ENCODE peak calls at places on chromosome 14, in six cellular contexts. X, H, O, P, F and Z are unnamed samples.

GRCh38 chr14:61696753-61697318 is 1.5 kb downstream of the HIF1A start:
- DNase-seq in X (no peak), H (no peak), O (peak), P (no peak), F (no peak), Z (no peak)

GRCh38 chr14:77848031-77848430 is 48.1 kb downstream of the ADCK1 start:
- DNase-seq in X (no peak), H (no peak), O (no peak), P (no peak), F (no peak), Z (no peak)

GRCh38 chr14:75303415-75303814 is 24.8 kb downstream of the FOS start:
- DNase-seq in X (no peak), H (no peak), O (peak), P (peak), F (peak), Z (no peak)

GRCh38 chr14:66884149-66884548 is 305.1 kb upstream of the GARIN2 start:
- DNase-seq in X (no peak), H (no peak), O (no peak), P (no peak), F (no peak), Z (no peak)

GRCh38 chr14:54211562-54212308 is 185.1 kb upstream of the CDKN3 start:
- DNase-seq in X (no peak), H (no peak), O (peak), P (no peak), F (no peak), Z (no peak)

GRCh38 chr14:55088356-55088755 is 36.9 kb downstream of the MAPK1IP1L start:
- DNase-seq in X (no peak), H (no peak), O (no peak), P (no peak), F (no peak), Z (no peak)

GRCh38 chr14:96756745-96757144 is 40.4 kb upstream of the VRK1 start:
- DNase-seq in X (no peak), H (no peak), O (no peak), P (no peak), F (no peak), Z (no peak)

GRCh38 chr14:76919811-76920571 is 93.8 kb downstream of the LRRC74A start:
- DNase-seq in X (no peak), H (no peak), O (peak), P (peak), F (peak), Z (no peak)

GRCh38 chr14:97277711-97278110 is 480.5 kb downstream of the VRK1 start:
- DNase-seq in X (no peak), H (no peak), O (no peak), P (no peak), F (no peak), Z (no peak)

GRCh38 chr14:101444116-101444515 is 117.2 kb upstream of the DIO3 start:
- DNase-seq in X (no peak), H (no peak), O (no peak), P (no peak), F (no peak), Z (no peak)

GRCh38 chr14:56569174-56569573 is 10.4 kb upstream of the TMEM260 start:
- DNase-seq in X (no peak), H (no peak), O (no peak), P (no peak), F (no peak), Z (no peak)

GRCh38 chr14:30601579-30601916 is 20.6 kb upstream of the SCFD1 start:
- DNase-seq in X (no peak), H (no peak), O (no peak), P (no peak), F (no peak), Z (no peak)